ENCODE peak calls at places on chromosomes 12 and 14, in four cellular contexts. One of them, this sample, is unnamed.

GRCh38 chr12:24864796-24865125 is 84.1 kb downstream of the BCAT1 start:
- DNase-seq in GM12891: peak
- DNase-seq in kidney glomerular epithelial cell: peak
- DNase-seq in activated naive CD8-positive, alpha-beta T cell treated with anti-CD3 and anti-CD28 coated beads, Interleukin-2, amount 50 U/mL, for 16 hours: no peak
- DNase-seq in this sample: no peak

GRCh38 chr12:123363385-123363742 is 1.3 kb downstream of the SBNO1 start:
- DNase-seq in GM12891: peak
- DNase-seq in kidney glomerular epithelial cell: peak
- DNase-seq in activated naive CD8-positive, alpha-beta T cell treated with anti-CD3 and anti-CD28 coated beads, Interleukin-2, amount 50 U/mL, for 16 hours: no peak
- DNase-seq in this sample: no peak

GRCh38 chr12:116213014-116213413 is 64.5 kb downstream of the MED13L start:
- DNase-seq in GM12891: no peak
- DNase-seq in kidney glomerular epithelial cell: no peak
- DNase-seq in activated naive CD8-positive, alpha-beta T cell treated with anti-CD3 and anti-CD28 coated beads, Interleukin-2, amount 50 U/mL, for 16 hours: no peak
- DNase-seq in this sample: no peak

GRCh38 chr12:52690351-52691075 is 10.3 kb upstream of the KRT1 start:
- DNase-seq in GM12891: no peak
- DNase-seq in kidney glomerular epithelial cell: no peak
- DNase-seq in activated naive CD8-positive, alpha-beta T cell treated with anti-CD3 and anti-CD28 coated beads, Interleukin-2, amount 50 U/mL, for 16 hours: no peak
- DNase-seq in this sample: no peak

GRCh38 chr12:64299628-64300027 is 77.5 kb upstream of the KICS2 start:
- DNase-seq in GM12891: no peak
- DNase-seq in kidney glomerular epithelial cell: no peak
- DNase-seq in activated naive CD8-positive, alpha-beta T cell treated with anti-CD3 and anti-CD28 coated beads, Interleukin-2, amount 50 U/mL, for 16 hours: no peak
- DNase-seq in this sample: no peak

GRCh38 chr14:60508707-60509437 is at the start of gene SIX6:
- DNase-seq in GM12891: no peak
- DNase-seq in kidney glomerular epithelial cell: no peak
- DNase-seq in activated naive CD8-positive, alpha-beta T cell treated with anti-CD3 and anti-CD28 coated beads, Interleukin-2, amount 50 U/mL, for 16 hours: no peak
- DNase-seq in this sample: no peak

GRCh38 chr12:122421263-122421814 is 1.1 kb downstream of the CLIP1 start:
- DNase-seq in GM12891: no peak
- DNase-seq in kidney glomerular epithelial cell: no peak
- DNase-seq in activated naive CD8-positive, alpha-beta T cell treated with anti-CD3 and anti-CD28 coated beads, Interleukin-2, amount 50 U/mL, for 16 hours: no peak
- DNase-seq in this sample: peak

GRCh38 chr12:11732760-11733159 is 83.3 kb downstream of the ETV6 start:
- DNase-seq in GM12891: no peak
- DNase-seq in kidney glomerular epithelial cell: no peak
- DNase-seq in activated naive CD8-positive, alpha-beta T cell treated with anti-CD3 and anti-CD28 coated beads, Interleukin-2, amount 50 U/mL, for 16 hours: no peak
- DNase-seq in this sample: no peak

GRCh38 chr14:93049867-93050331 is 65.8 kb downstream of the ITPK1 start:
- DNase-seq in GM12891: no peak
- DNase-seq in kidney glomerular epithelial cell: no peak
- DNase-seq in activated naive CD8-positive, alpha-beta T cell treated with anti-CD3 and anti-CD28 coated beads, Interleukin-2, amount 50 U/mL, for 16 hours: no peak
- DNase-seq in this sample: no peak